ENCODE peak calls at places on chromosomes 5 and 9, in five cellular contexts. One of them, this sample, is unnamed.

GRCh38 chr5:168020522-168021294 is 270.7 kb upstream of the WWC1 start:
- DNase-seq in T-helper 9 cell: no peak
- DNase-seq in RWPE1: peak
- DNase-seq in activated CD4-positive, alpha-beta T cell treated with anti-CD3 and anti-CD28 coated beads for 4 hours: no peak
- DNase-seq in T follicular helper cell: no peak
- DNase-seq in this sample: no peak

GRCh38 chr9:97578846-97579245 is 54.3 kb downstream of the TSTD2 start:
- DNase-seq in T-helper 9 cell: no peak
- DNase-seq in RWPE1: no peak
- DNase-seq in activated CD4-positive, alpha-beta T cell treated with anti-CD3 and anti-CD28 coated beads for 4 hours: no peak
- DNase-seq in T follicular helper cell: no peak
- DNase-seq in this sample: no peak

GRCh38 chr9:137828527-137829259 is 48.9 kb upstream of the CACNA1B start:
- DNase-seq in T-helper 9 cell: no peak
- DNase-seq in RWPE1: no peak
- DNase-seq in activated CD4-positive, alpha-beta T cell treated with anti-CD3 and anti-CD28 coated beads for 4 hours: no peak
- DNase-seq in T follicular helper cell: no peak
- DNase-seq in this sample: no peak

GRCh38 chr9:121749614-121750013 is 98.2 kb downstream of the DAB2IP start:
- DNase-seq in T-helper 9 cell: no peak
- DNase-seq in RWPE1: no peak
- DNase-seq in activated CD4-positive, alpha-beta T cell treated with anti-CD3 and anti-CD28 coated beads for 4 hours: no peak
- DNase-seq in T follicular helper cell: no peak
- DNase-seq in this sample: no peak

GRCh38 chr5:208449-209114 is 9.4 kb downstream of the CCDC127 start:
- DNase-seq in T-helper 9 cell: no peak
- DNase-seq in RWPE1: no peak
- DNase-seq in activated CD4-positive, alpha-beta T cell treated with anti-CD3 and anti-CD28 coated beads for 4 hours: no peak
- DNase-seq in T follicular helper cell: no peak
- DNase-seq in this sample: no peak

GRCh38 chr5:140106805-140107311 is 7.1 kb upstream of the PURA start:
- DNase-seq in T-helper 9 cell: no peak
- DNase-seq in RWPE1: no peak
- DNase-seq in activated CD4-positive, alpha-beta T cell treated with anti-CD3 and anti-CD28 coated beads for 4 hours: no peak
- DNase-seq in T follicular helper cell: no peak
- DNase-seq in this sample: no peak

GRCh38 chr5:177233206-177233605 is 70.3 kb downstream of the RAB24 start:
- DNase-seq in T-helper 9 cell: no peak
- DNase-seq in RWPE1: no peak
- DNase-seq in activated CD4-positive, alpha-beta T cell treated with anti-CD3 and anti-CD28 coated beads for 4 hours: no peak
- DNase-seq in T follicular helper cell: no peak
- DNase-seq in this sample: no peak

GRCh38 chr5:28265877-28266276 is 1227.5 kb upstream of the CDH9 start:
- DNase-seq in T-helper 9 cell: no peak
- DNase-seq in RWPE1: no peak
- DNase-seq in activated CD4-positive, alpha-beta T cell treated with anti-CD3 and anti-CD28 coated beads for 4 hours: no peak
- DNase-seq in T follicular helper cell: no peak
- DNase-seq in this sample: no peak

GRCh38 chr5:141705503-141705902 is 23.5 kb upstream of the ARAP3 start:
- DNase-seq in T-helper 9 cell: no peak
- DNase-seq in RWPE1: no peak
- DNase-seq in activated CD4-positive, alpha-beta T cell treated with anti-CD3 and anti-CD28 coated beads for 4 hours: no peak
- DNase-seq in T follicular helper cell: no peak
- DNase-seq in this sample: no peak

GRCh38 chr9:89701221-89701798 is 96.5 kb downstream of the GADD45G start:
- DNase-seq in T-helper 9 cell: peak
- DNase-seq in RWPE1: no peak
- DNase-seq in activated CD4-positive, alpha-beta T cell treated with anti-CD3 and anti-CD28 coated beads for 4 hours: peak
- DNase-seq in T follicular helper cell: peak
- DNase-seq in this sample: peak

GRCh38 chr9:121564861-121565260 is 65.2 kb upstream of the GGTA1 start:
- DNase-seq in T-helper 9 cell: no peak
- DNase-seq in RWPE1: peak
- DNase-seq in activated CD4-positive, alpha-beta T cell treated with anti-CD3 and anti-CD28 coated beads for 4 hours: no peak
- DNase-seq in T follicular helper cell: no peak
- DNase-seq in this sample: no peak

GRCh38 chr5:32272746-32273145 is 40.0 kb downstream of the MTMR12 start:
- DNase-seq in T-helper 9 cell: no peak
- DNase-seq in RWPE1: no peak
- DNase-seq in activated CD4-positive, alpha-beta T cell treated with anti-CD3 and anti-CD28 coated beads for 4 hours: no peak
- DNase-seq in T follicular helper cell: no peak
- DNase-seq in this sample: no peak

GRCh38 chr9:101119206-101119819 is 90.8 kb downstream of the PLPPR1 start:
- DNase-seq in T-helper 9 cell: no peak
- DNase-seq in RWPE1: peak
- DNase-seq in activated CD4-positive, alpha-beta T cell treated with anti-CD3 and anti-CD28 coated beads for 4 hours: no peak
- DNase-seq in T follicular helper cell: no peak
- DNase-seq in this sample: no peak

GRCh38 chr5:78076351-78076750 is 218.1 kb downstream of the AP3B1 start:
- DNase-seq in T-helper 9 cell: no peak
- DNase-seq in RWPE1: no peak
- DNase-seq in activated CD4-positive, alpha-beta T cell treated with anti-CD3 and anti-CD28 coated beads for 4 hours: no peak
- DNase-seq in T follicular helper cell: no peak
- DNase-seq in this sample: no peak

GRCh38 chr5:137668574-137669093 is 67.3 kb downstream of the KLHL3 start:
- DNase-seq in T-helper 9 cell: no peak
- DNase-seq in RWPE1: no peak
- DNase-seq in activated CD4-positive, alpha-beta T cell treated with anti-CD3 and anti-CD28 coated beads for 4 hours: no peak
- DNase-seq in T follicular helper cell: no peak
- DNase-seq in this sample: no peak

GRCh38 chr9:101229606-101230005 is 155.2 kb downstream of the BAAT start:
- DNase-seq in T-helper 9 cell: no peak
- DNase-seq in RWPE1: no peak
- DNase-seq in activated CD4-positive, alpha-beta T cell treated with anti-CD3 and anti-CD28 coated beads for 4 hours: no peak
- DNase-seq in T follicular helper cell: no peak
- DNase-seq in this sample: no peak

GRCh38 chr5:151456321-151456940 is 9.0 kb downstream of the SLC36A1 start:
- DNase-seq in T-helper 9 cell: no peak
- DNase-seq in RWPE1: no peak
- DNase-seq in activated CD4-positive, alpha-beta T cell treated with anti-CD3 and anti-CD28 coated beads for 4 hours: no peak
- DNase-seq in T follicular helper cell: no peak
- DNase-seq in this sample: no peak

GRCh38 chr9:133702798-133703570 is 35.2 kb downstream of the SARDH start:
- DNase-seq in T-helper 9 cell: no peak
- DNase-seq in RWPE1: no peak
- DNase-seq in activated CD4-positive, alpha-beta T cell treated with anti-CD3 and anti-CD28 coated beads for 4 hours: no peak
- DNase-seq in T follicular helper cell: peak
- DNase-seq in this sample: no peak

GRCh38 chr9:93677641-93678136 is 101.3 kb downstream of the PHF2 start:
- DNase-seq in T-helper 9 cell: no peak
- DNase-seq in RWPE1: no peak
- DNase-seq in activated CD4-positive, alpha-beta T cell treated with anti-CD3 and anti-CD28 coated beads for 4 hours: no peak
- DNase-seq in T follicular helper cell: no peak
- DNase-seq in this sample: no peak

GRCh38 chr5:72363146-72363802 is 43.1 kb downstream of the PTCD2 start:
- DNase-seq in T-helper 9 cell: no peak
- DNase-seq in RWPE1: peak
- DNase-seq in activated CD4-positive, alpha-beta T cell treated with anti-CD3 and anti-CD28 coated beads for 4 hours: no peak
- DNase-seq in T follicular helper cell: no peak
- DNase-seq in this sample: no peak